ENCODE peak calls at places on chromosomes 5 and 9, in nine cellular contexts. One of them, this sample, is unnamed.

GRCh38 chr5:57650360-57651069 is 167.9 kb upstream of the ACTBL2 start:
- DNase-seq in mammary epithelial cell: peak; percentile 74
- DNase-seq in astrocyte of the spinal cord: peak; percentile 55
- DNase-seq in psoas muscle: no peak
- DNase-seq in AG09309: peak; percentile 31
- DNase-seq in tibial artery: no peak
- DNase-seq in right lobe of liver: peak; percentile 72
- DNase-seq in cardiac muscle cell: peak; percentile 68
- DNase-seq in colonic mucosa: peak; percentile 32
- DNase-seq in this sample: no peak

GRCh38 chr5:135714126-135714894 is 120.2 kb upstream of the SLC25A48 start:
- DNase-seq in AG09309: no peak
- DNase-seq in astrocyte of the spinal cord: no peak
- DNase-seq in cardiac muscle cell: peak; percentile 61
- DNase-seq in psoas muscle: no peak
- DNase-seq in right lobe of liver: no peak
- DNase-seq in mammary epithelial cell: no peak
- DNase-seq in colonic mucosa: no peak
- DNase-seq in tibial artery: no peak
- DNase-seq in this sample: no peak

GRCh38 chr5:1441166-1441865 is 3.9 kb downstream of the SLC6A3 start:
- DNase-seq in colonic mucosa: no peak
- DNase-seq in AG09309: no peak
- DNase-seq in psoas muscle: peak; percentile 5
- DNase-seq in right lobe of liver: no peak
- DNase-seq in tibial artery: no peak
- DNase-seq in cardiac muscle cell: no peak
- DNase-seq in mammary epithelial cell: no peak
- DNase-seq in astrocyte of the spinal cord: no peak
- DNase-seq in this sample: no peak

GRCh38 chr9:98248737-98249474 is 6.5 kb downstream of the TBC1D2 start:
- DNase-seq in AG09309: peak; percentile 95
- DNase-seq in astrocyte of the spinal cord: peak; percentile 93
- DNase-seq in cardiac muscle cell: peak; percentile 95
- DNase-seq in psoas muscle: peak; percentile 44
- DNase-seq in mammary epithelial cell: peak; percentile 97
- DNase-seq in tibial artery: peak; percentile 77
- DNase-seq in colonic mucosa: peak; percentile 77
- DNase-seq in right lobe of liver: peak; percentile 68
- DNase-seq in this sample: peak; percentile 94

GRCh38 chr5:52328220-52328619 is 459.5 kb upstream of the ITGA1 start:
- DNase-seq in colonic mucosa: no peak
- DNase-seq in astrocyte of the spinal cord: no peak
- DNase-seq in mammary epithelial cell: no peak
- DNase-seq in tibial artery: no peak
- DNase-seq in AG09309: no peak
- DNase-seq in right lobe of liver: no peak
- DNase-seq in psoas muscle: no peak
- DNase-seq in cardiac muscle cell: no peak
- DNase-seq in this sample: no peak

GRCh38 chr5:58094031-58094430 is 365.9 kb downstream of the PLK2 start:
- DNase-seq in mammary epithelial cell: peak; percentile 94
- DNase-seq in psoas muscle: no peak
- DNase-seq in cardiac muscle cell: no peak
- DNase-seq in colonic mucosa: no peak
- DNase-seq in tibial artery: no peak
- DNase-seq in AG09309: no peak
- DNase-seq in astrocyte of the spinal cord: no peak
- DNase-seq in right lobe of liver: no peak
- DNase-seq in this sample: no peak

GRCh38 chr9:133492061-133493021 is 13.4 kb upstream of the SLC2A6 start:
- DNase-seq in astrocyte of the spinal cord: no peak
- DNase-seq in tibial artery: no peak
- DNase-seq in cardiac muscle cell: no peak
- DNase-seq in AG09309: no peak
- DNase-seq in mammary epithelial cell: peak; percentile 14
- DNase-seq in colonic mucosa: no peak
- DNase-seq in psoas muscle: no peak
- DNase-seq in right lobe of liver: peak; percentile 15
- DNase-seq in this sample: no peak

GRCh38 chr9:19976226-19976625 is 187.4 kb upstream of the SLC24A2 start:
- DNase-seq in mammary epithelial cell: peak; percentile 70
- DNase-seq in tibial artery: no peak
- DNase-seq in psoas muscle: no peak
- DNase-seq in cardiac muscle cell: no peak
- DNase-seq in right lobe of liver: no peak
- DNase-seq in astrocyte of the spinal cord: no peak
- DNase-seq in colonic mucosa: no peak
- DNase-seq in AG09309: no peak
- DNase-seq in this sample: no peak

GRCh38 chr9:37752646-37753488 is 738 bp upstream of the TRMT10B start:
- DNase-seq in cardiac muscle cell: no peak
- DNase-seq in right lobe of liver: no peak
- DNase-seq in astrocyte of the spinal cord: no peak
- DNase-seq in colonic mucosa: no peak
- DNase-seq in AG09309: no peak
- DNase-seq in mammary epithelial cell: no peak
- DNase-seq in tibial artery: no peak
- DNase-seq in psoas muscle: no peak
- DNase-seq in this sample: no peak

GRCh38 chr5:176870110-176870591 is 29.0 kb downstream of the HK3 start:
- DNase-seq in colonic mucosa: peak; percentile 24
- DNase-seq in cardiac muscle cell: peak; percentile 65
- DNase-seq in tibial artery: no peak
- DNase-seq in mammary epithelial cell: no peak
- DNase-seq in AG09309: no peak
- DNase-seq in right lobe of liver: peak; percentile 63
- DNase-seq in psoas muscle: no peak
- DNase-seq in astrocyte of the spinal cord: peak; percentile 11
- DNase-seq in this sample: no peak

GRCh38 chr9:120534266-120534665 is 45.7 kb downstream of the CDK5RAP2 start:
- DNase-seq in AG09309: no peak
- DNase-seq in tibial artery: no peak
- DNase-seq in astrocyte of the spinal cord: no peak
- DNase-seq in psoas muscle: no peak
- DNase-seq in cardiac muscle cell: no peak
- DNase-seq in right lobe of liver: no peak
- DNase-seq in mammary epithelial cell: no peak
- DNase-seq in colonic mucosa: no peak
- DNase-seq in this sample: no peak

GRCh38 chr9:127455299-127455992 is 4.1 kb downstream of the LRSAM1 start:
- DNase-seq in astrocyte of the spinal cord: no peak
- DNase-seq in AG09309: no peak
- DNase-seq in cardiac muscle cell: no peak
- DNase-seq in right lobe of liver: peak; percentile 65
- DNase-seq in colonic mucosa: peak; percentile 40
- DNase-seq in tibial artery: no peak
- DNase-seq in psoas muscle: peak; percentile 44
- DNase-seq in mammary epithelial cell: peak; percentile 21
- DNase-seq in this sample: peak; percentile 73

GRCh38 chr5:72355706-72356299 is 35.6 kb downstream of the PTCD2 start:
- DNase-seq in astrocyte of the spinal cord: peak; percentile 31
- DNase-seq in tibial artery: peak; percentile 27
- DNase-seq in colonic mucosa: no peak
- DNase-seq in cardiac muscle cell: peak; percentile 58
- DNase-seq in psoas muscle: no peak
- DNase-seq in mammary epithelial cell: peak; percentile 21
- DNase-seq in right lobe of liver: no peak
- DNase-seq in AG09309: no peak
- DNase-seq in this sample: no peak

GRCh38 chr9:127319366-127320121 is 55.0 kb downstream of the GARNL3 start:
- DNase-seq in right lobe of liver: no peak
- DNase-seq in colonic mucosa: no peak
- DNase-seq in astrocyte of the spinal cord: no peak
- DNase-seq in psoas muscle: no peak
- DNase-seq in cardiac muscle cell: no peak
- DNase-seq in mammary epithelial cell: no peak
- DNase-seq in tibial artery: no peak
- DNase-seq in AG09309: no peak
- DNase-seq in this sample: no peak

GRCh38 chr5:136082390-136083193 is 50.1 kb upstream of the SMAD5 start:
- DNase-seq in AG09309: no peak
- DNase-seq in astrocyte of the spinal cord: peak; percentile 60
- DNase-seq in cardiac muscle cell: peak; percentile 86
- DNase-seq in mammary epithelial cell: peak; percentile 61
- DNase-seq in right lobe of liver: peak; percentile 87
- DNase-seq in colonic mucosa: peak; percentile 91
- DNase-seq in psoas muscle: peak; percentile 81
- DNase-seq in tibial artery: peak; percentile 85
- DNase-seq in this sample: peak; percentile 81

GRCh38 chr9:92671323-92671722 is 1.4 kb upstream of the IPPK start:
- DNase-seq in astrocyte of the spinal cord: peak; percentile 68
- DNase-seq in colonic mucosa: peak; percentile 40
- DNase-seq in mammary epithelial cell: peak; percentile 83
- DNase-seq in tibial artery: no peak
- DNase-seq in right lobe of liver: peak; percentile 40
- DNase-seq in cardiac muscle cell: peak; percentile 86
- DNase-seq in psoas muscle: peak; percentile 66
- DNase-seq in AG09309: no peak
- DNase-seq in this sample: peak; percentile 43

GRCh38 chr5:149392718-149393117 is 13.6 kb upstream of the IL17B start:
- DNase-seq in psoas muscle: no peak
- DNase-seq in mammary epithelial cell: peak; percentile 73
- DNase-seq in colonic mucosa: no peak
- DNase-seq in tibial artery: no peak
- DNase-seq in cardiac muscle cell: peak; percentile 45
- DNase-seq in right lobe of liver: no peak
- DNase-seq in AG09309: no peak
- DNase-seq in astrocyte of the spinal cord: peak; percentile 60
- DNase-seq in this sample: no peak

DNA sequence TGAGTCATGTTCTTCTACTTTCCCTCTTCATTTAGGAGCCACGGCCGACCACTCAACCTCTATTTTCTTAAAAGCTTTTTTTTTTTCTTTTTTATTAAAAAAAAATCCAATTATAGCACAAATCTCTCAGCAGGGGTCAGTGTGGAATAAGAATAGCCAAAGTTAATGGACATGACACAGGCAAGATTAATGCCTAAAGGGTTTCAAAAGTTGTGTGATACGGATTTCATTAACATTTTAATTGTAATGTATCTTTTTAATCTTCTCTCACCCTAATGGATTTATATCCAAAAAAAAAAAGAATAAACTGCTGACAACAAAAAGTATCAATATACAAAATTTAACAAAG is 5.4 kb downstream of the NACC2 start:
- DNase-seq in cardiac muscle cell: peak; percentile 59
- DNase-seq in tibial artery: no peak
- DNase-seq in AG09309: no peak
- DNase-seq in right lobe of liver: no peak
- DNase-seq in astrocyte of the spinal cord: peak; percentile 55
- DNase-seq in psoas muscle: no peak
- DNase-seq in colonic mucosa: no peak
- DNase-seq in mammary epithelial cell: no peak
- DNase-seq in this sample: no peak
- TF ChIP-seq CTCF in cardiac muscle cell: peak; percentile 42
- TF ChIP-seq CTCF in tibial artery: peak; percentile 37
- TF ChIP-seq CTCF in AG09309: peak; percentile 36
- TF ChIP-seq CTCF in right lobe of liver: peak; percentile 23
- TF ChIP-seq CTCF in astrocyte of the spinal cord: peak; percentile 35
- TF ChIP-seq CTCF in psoas muscle: peak; percentile 26
- TF ChIP-seq CTCF in colonic mucosa: no peak
- TF ChIP-seq CTCF in mammary epithelial cell: peak; percentile 33
- TF ChIP-seq CTCF in this sample: peak; percentile 40

DNA sequence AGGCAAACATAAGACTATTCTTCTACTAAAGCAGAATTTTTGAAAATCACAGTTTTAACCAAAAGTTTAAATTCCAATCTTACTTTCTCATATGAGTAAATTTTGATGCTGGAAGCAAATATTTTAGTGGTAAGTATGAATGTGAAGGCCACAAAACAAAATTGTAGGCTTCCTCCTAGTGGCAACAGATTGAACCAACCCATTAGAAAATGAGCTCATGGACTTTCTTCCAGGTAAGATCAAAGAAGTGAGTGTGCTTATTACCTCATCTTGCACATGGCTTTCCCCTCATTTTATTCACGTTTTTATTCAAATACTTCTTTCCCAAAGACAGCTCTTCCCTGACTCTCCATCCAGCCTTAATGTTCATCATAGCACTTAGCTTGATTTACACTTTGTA is 16.5 kb upstream of the RLN2 start:
- DNase-seq in AG09309: no peak
- DNase-seq in right lobe of liver: no peak
- DNase-seq in astrocyte of the spinal cord: no peak
- DNase-seq in psoas muscle: no peak
- DNase-seq in tibial artery: no peak
- DNase-seq in cardiac muscle cell: no peak
- DNase-seq in colonic mucosa: no peak
- DNase-seq in mammary epithelial cell: peak; percentile 3
- DNase-seq in this sample: no peak
- TF ChIP-seq CTCF in AG09309: peak; percentile 25
- TF ChIP-seq CTCF in right lobe of liver: no peak
- TF ChIP-seq CTCF in astrocyte of the spinal cord: peak; percentile 12
- TF ChIP-seq CTCF in psoas muscle: no peak
- TF ChIP-seq CTCF in tibial artery: no peak
- TF ChIP-seq CTCF in cardiac muscle cell: peak; percentile 6
- TF ChIP-seq CTCF in colonic mucosa: no peak
- TF ChIP-seq CTCF in mammary epithelial cell: peak; percentile 21
- TF ChIP-seq CTCF in this sample: no peak

DNA sequence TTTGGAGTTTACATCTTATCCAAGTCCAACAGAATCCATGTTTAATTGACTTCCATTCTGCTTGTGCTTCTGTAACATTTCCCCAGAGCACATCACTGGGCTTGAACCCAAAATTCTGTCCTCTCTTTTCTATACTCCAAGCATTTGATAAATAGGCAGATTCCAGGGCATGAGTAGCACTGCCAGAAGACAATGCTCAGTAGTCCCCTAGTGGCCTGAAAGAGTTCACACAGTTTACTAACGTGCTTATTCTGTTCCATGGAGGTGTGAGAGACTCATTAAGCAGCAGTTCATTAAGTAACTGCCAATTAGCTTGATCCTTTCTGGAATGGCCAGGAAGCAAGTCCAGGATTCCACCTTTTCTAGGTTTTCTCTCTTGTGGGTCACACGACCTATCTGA is 9.4 kb upstream of the GABRA6 start:
- DNase-seq in colonic mucosa: no peak
- DNase-seq in cardiac muscle cell: no peak
- DNase-seq in astrocyte of the spinal cord: no peak
- DNase-seq in psoas muscle: no peak
- DNase-seq in mammary epithelial cell: no peak
- DNase-seq in right lobe of liver: no peak
- DNase-seq in AG09309: no peak
- DNase-seq in tibial artery: no peak
- DNase-seq in this sample: no peak
- TF ChIP-seq CTCF in colonic mucosa: peak; percentile 38
- TF ChIP-seq CTCF in cardiac muscle cell: no peak
- TF ChIP-seq CTCF in astrocyte of the spinal cord: no peak
- TF ChIP-seq CTCF in psoas muscle: no peak
- TF ChIP-seq CTCF in mammary epithelial cell: peak; percentile 66
- TF ChIP-seq CTCF in right lobe of liver: peak; percentile 8
- TF ChIP-seq CTCF in AG09309: no peak
- TF ChIP-seq CTCF in tibial artery: no peak
- TF ChIP-seq CTCF in this sample: peak; percentile 40

GRCh38 chr9:137582286-137582860 is 3.6 kb upstream of the DPH7 start:
- DNase-seq in astrocyte of the spinal cord: no peak
- DNase-seq in AG09309: no peak
- DNase-seq in tibial artery: no peak
- DNase-seq in psoas muscle: peak; percentile 46
- DNase-seq in cardiac muscle cell: no peak
- DNase-seq in mammary epithelial cell: no peak
- DNase-seq in colonic mucosa: no peak
- DNase-seq in right lobe of liver: no peak
- DNase-seq in this sample: no peak
- TF ChIP-seq CTCF in astrocyte of the spinal cord: peak; percentile 16
- TF ChIP-seq CTCF in AG09309: no peak
- TF ChIP-seq CTCF in tibial artery: no peak
- TF ChIP-seq CTCF in psoas muscle: peak; percentile 49
- TF ChIP-seq CTCF in cardiac muscle cell: peak; percentile 22
- TF ChIP-seq CTCF in mammary epithelial cell: peak; percentile 44
- TF ChIP-seq CTCF in colonic mucosa: no peak
- TF ChIP-seq CTCF in right lobe of liver: peak; percentile 14
- TF ChIP-seq CTCF in this sample: peak; percentile 28

This sample was measured in upper lobe of right lung.